ENCODE peak calls at places on chromosomes 12 and 14, in seven cellular contexts. One of them, this sample, is unnamed.

GRCh38 chr14:35909675-35910074 is 83.5 kb downstream of the BRMS1L start:
- DNase-seq in transverse colon: peak; percentile 44
- DNase-seq in HepG2: no peak
- DNase-seq in GM12891: no peak
- DNase-seq in A549: no peak
- DNase-seq in heart left ventricle: no peak
- DNase-seq in stomach: no peak
- DNase-seq in this sample: no peak

GRCh38 chr12:79374543-79374942 is 316.2 kb downstream of the PAWR start:
- DNase-seq in transverse colon: no peak
- DNase-seq in HepG2: no peak
- DNase-seq in GM12891: no peak
- DNase-seq in A549: peak; percentile 49
- DNase-seq in heart left ventricle: no peak
- DNase-seq in stomach: no peak
- DNase-seq in this sample: no peak

GRCh38 chr12:79366374-79366773 is 324.4 kb downstream of the PAWR start:
- DNase-seq in transverse colon: no peak
- DNase-seq in HepG2: no peak
- DNase-seq in GM12891: no peak
- DNase-seq in A549: no peak
- DNase-seq in heart left ventricle: no peak
- DNase-seq in stomach: no peak
- DNase-seq in this sample: no peak

GRCh38 chr12:132275110-132275531 is 54.3 kb downstream of the GALNT9 start:
- DNase-seq in transverse colon: peak; percentile 43
- DNase-seq in HepG2: peak; percentile 16
- DNase-seq in GM12891: no peak
- DNase-seq in A549: peak; percentile 83
- DNase-seq in heart left ventricle: no peak
- DNase-seq in stomach: peak; percentile 28
- DNase-seq in this sample: no peak

GRCh38 chr12:2054091-2055018 is 1.6 kb downstream of the CACNA1C start:
- DNase-seq in transverse colon: no peak
- DNase-seq in HepG2: no peak
- DNase-seq in GM12891: no peak
- DNase-seq in A549: no peak
- DNase-seq in heart left ventricle: no peak
- DNase-seq in stomach: no peak
- DNase-seq in this sample: no peak

GRCh38 chr14:100108042-100108825 is 43.0 kb downstream of the EVL start:
- DNase-seq in transverse colon: peak; percentile 89
- DNase-seq in HepG2: peak; percentile 55
- DNase-seq in GM12891: peak; percentile 77
- DNase-seq in A549: peak; percentile 69
- DNase-seq in heart left ventricle: peak; percentile 85
- DNase-seq in stomach: peak; percentile 88
- DNase-seq in this sample: peak; percentile 78

GRCh38 chr14:90272523-90272922 is 16.2 kb downstream of the PSMC1 start:
- DNase-seq in transverse colon: no peak
- DNase-seq in HepG2: no peak
- DNase-seq in GM12891: no peak
- DNase-seq in A549: no peak
- DNase-seq in heart left ventricle: no peak
- DNase-seq in stomach: no peak
- DNase-seq in this sample: no peak

GRCh38 chr12:131007031-131007793 is 53.5 kb downstream of the ADGRD1 start:
- DNase-seq in transverse colon: peak; percentile 33
- DNase-seq in HepG2: peak; percentile 25
- DNase-seq in GM12891: no peak
- DNase-seq in A549: no peak
- DNase-seq in heart left ventricle: peak; percentile 59
- DNase-seq in stomach: peak; percentile 41
- DNase-seq in this sample: no peak

GRCh38 chr12:71399197-71399596 is 40.4 kb upstream of the LGR5 start:
- DNase-seq in transverse colon: no peak
- DNase-seq in HepG2: no peak
- DNase-seq in GM12891: no peak
- DNase-seq in A549: no peak
- DNase-seq in heart left ventricle: no peak
- DNase-seq in stomach: no peak
- DNase-seq in this sample: no peak

GRCh38 chr12:118307069-118307954 is 65.4 kb downstream of the TAOK3 start:
- DNase-seq in transverse colon: no peak
- DNase-seq in HepG2: no peak
- DNase-seq in GM12891: no peak
- DNase-seq in A549: peak; percentile 19
- DNase-seq in heart left ventricle: peak; percentile 32
- DNase-seq in stomach: no peak
- DNase-seq in this sample: peak; percentile 15

GRCh38 chr12:12582193-12582881 is 19.7 kb upstream of the DUSP16 start:
- DNase-seq in transverse colon: no peak
- DNase-seq in HepG2: no peak
- DNase-seq in GM12891: no peak
- DNase-seq in A549: no peak
- DNase-seq in heart left ventricle: no peak
- DNase-seq in stomach: no peak
- DNase-seq in this sample: no peak

GRCh38 chr12:27618836-27619235 is 77.4 kb upstream of the REP15 start:
- DNase-seq in transverse colon: no peak
- DNase-seq in HepG2: no peak
- DNase-seq in GM12891: no peak
- DNase-seq in A549: no peak
- DNase-seq in heart left ventricle: no peak
- DNase-seq in stomach: no peak
- DNase-seq in this sample: no peak

GRCh38 chr12:77746108-77746507 is 84.6 kb upstream of the NAV3 start:
- DNase-seq in transverse colon: no peak
- DNase-seq in HepG2: no peak
- DNase-seq in GM12891: no peak
- DNase-seq in A549: no peak
- DNase-seq in heart left ventricle: no peak
- DNase-seq in stomach: no peak
- DNase-seq in this sample: no peak

GRCh38 chr12:48851883-48852733 is at the start of gene DDX23:
- DNase-seq in transverse colon: peak; percentile 95
- DNase-seq in HepG2: peak; percentile 92
- DNase-seq in GM12891: peak; percentile 93
- DNase-seq in A549: peak; percentile 98
- DNase-seq in heart left ventricle: peak; percentile 95
- DNase-seq in stomach: peak; percentile 94
- DNase-seq in this sample: peak; percentile 97

DNA sequence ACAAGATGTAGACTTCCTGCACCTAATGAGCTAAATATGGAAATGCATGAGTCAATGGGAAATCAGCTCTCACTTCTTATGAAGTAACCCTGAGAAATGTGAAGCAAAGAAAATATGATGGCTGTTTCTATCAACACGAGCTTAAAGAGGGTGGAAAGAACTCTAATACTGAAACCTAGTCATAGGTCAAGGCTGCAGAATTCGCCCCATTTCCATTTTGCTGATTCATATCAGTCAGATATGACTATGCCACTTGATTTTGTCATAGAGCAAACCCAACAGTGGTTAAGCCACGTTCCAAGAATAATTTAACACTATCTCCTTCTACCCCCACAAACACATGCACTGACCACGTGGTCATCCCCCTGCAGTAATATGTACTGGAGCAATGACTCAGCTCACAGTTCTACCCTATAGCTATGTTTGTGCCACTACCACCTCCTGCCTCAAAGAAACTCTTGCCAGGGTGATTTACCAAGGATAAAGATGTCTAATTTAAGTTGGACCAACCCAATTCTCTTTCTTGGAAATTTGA is 157.5 kb downstream of the TMTC3 start:
- DNase-seq in transverse colon: no peak
- DNase-seq in HepG2: no peak
- DNase-seq in GM12891: peak; percentile 5
- DNase-seq in A549: peak; percentile 96
- DNase-seq in heart left ventricle: no peak
- DNase-seq in stomach: no peak
- DNase-seq in this sample: peak; percentile 16
- TF ChIP-seq POLR2A in transverse colon: no peak
- TF ChIP-seq POLR2A in HepG2: no peak
- TF ChIP-seq POLR2A in GM12891: no peak
- TF ChIP-seq POLR2A in A549: no peak
- TF ChIP-seq POLR2A in heart left ventricle: no peak
- TF ChIP-seq POLR2A in stomach: no peak
- TF ChIP-seq POLR2A in this sample: no peak

DNA sequence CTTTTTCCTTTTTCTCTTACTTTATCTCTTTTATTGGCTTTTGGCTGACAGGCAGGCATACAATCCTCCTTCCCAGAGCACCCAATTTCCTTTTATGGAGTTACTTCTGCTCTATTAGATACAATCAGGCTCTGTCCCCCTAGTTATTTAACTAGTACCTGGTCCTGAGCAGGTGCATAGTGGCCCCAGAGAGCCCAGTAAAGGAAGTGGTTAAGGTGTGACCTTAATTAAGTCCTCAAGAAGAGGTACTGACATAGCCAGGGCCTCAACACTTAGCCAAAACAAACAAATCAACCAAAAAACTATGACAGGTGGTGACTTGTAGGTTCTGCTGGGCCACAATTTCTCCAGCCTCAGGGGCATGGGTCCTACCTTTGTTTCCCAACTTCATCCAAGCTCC is 82.9 kb downstream of the CCDC60 start:
- DNase-seq in transverse colon: no peak
- DNase-seq in HepG2: no peak
- DNase-seq in GM12891: no peak
- DNase-seq in A549: no peak
- DNase-seq in heart left ventricle: no peak
- DNase-seq in stomach: no peak
- DNase-seq in this sample: no peak
- TF ChIP-seq POLR2A in transverse colon: no peak
- TF ChIP-seq POLR2A in HepG2: no peak
- TF ChIP-seq POLR2A in GM12891: no peak
- TF ChIP-seq POLR2A in A549: no peak
- TF ChIP-seq POLR2A in heart left ventricle: no peak
- TF ChIP-seq POLR2A in stomach: no peak
- TF ChIP-seq POLR2A in this sample: no peak

DNA sequence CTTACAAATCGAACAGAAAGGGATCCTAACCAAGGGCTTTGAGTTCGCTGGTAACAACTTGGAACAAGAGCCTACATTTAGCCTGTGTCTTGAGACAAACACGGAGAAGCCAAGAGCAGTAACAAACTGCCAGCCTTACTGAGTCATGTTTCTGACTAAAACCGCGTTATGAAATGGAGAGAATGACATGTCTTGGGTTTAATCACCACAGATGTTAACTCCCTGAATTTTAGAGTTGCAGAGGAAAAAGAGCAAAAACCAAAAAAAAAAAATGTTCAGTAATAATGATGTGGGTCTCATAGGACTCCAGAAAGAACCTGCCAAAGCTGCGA is 1.0 kb downstream of the BLTP3B start:
- DNase-seq in transverse colon: no peak
- DNase-seq in HepG2: no peak
- DNase-seq in GM12891: no peak
- DNase-seq in A549: peak; percentile 77
- DNase-seq in heart left ventricle: no peak
- DNase-seq in stomach: no peak
- DNase-seq in this sample: peak; percentile 67
- TF ChIP-seq POLR2A in transverse colon: no peak
- TF ChIP-seq POLR2A in HepG2: no peak
- TF ChIP-seq POLR2A in GM12891: no peak
- TF ChIP-seq POLR2A in A549: no peak
- TF ChIP-seq POLR2A in heart left ventricle: no peak
- TF ChIP-seq POLR2A in stomach: no peak
- TF ChIP-seq POLR2A in this sample: peak; percentile 48

GRCh38 chr12:107844312-107844921 is 69.9 kb downstream of the ASCL4 start:
- DNase-seq in transverse colon: no peak
- DNase-seq in HepG2: no peak
- DNase-seq in GM12891: peak; percentile 19
- DNase-seq in A549: no peak
- DNase-seq in heart left ventricle: no peak
- DNase-seq in stomach: peak; percentile 33
- DNase-seq in this sample: no peak
- TF ChIP-seq POLR2A in transverse colon: no peak
- TF ChIP-seq POLR2A in HepG2: no peak
- TF ChIP-seq POLR2A in GM12891: no peak
- TF ChIP-seq POLR2A in A549: no peak
- TF ChIP-seq POLR2A in heart left ventricle: no peak
- TF ChIP-seq POLR2A in stomach: no peak
- TF ChIP-seq POLR2A in this sample: no peak

GRCh38 chr12:104459556-104459909 is 2.8 kb downstream of the CHST11 start:
- DNase-seq in transverse colon: no peak
- DNase-seq in HepG2: no peak
- DNase-seq in GM12891: no peak
- DNase-seq in A549: no peak
- DNase-seq in heart left ventricle: no peak
- DNase-seq in stomach: no peak
- DNase-seq in this sample: peak; percentile 48

GRCh38 chr12:104462931-104463339 is 6.2 kb downstream of the CHST11 start:
- DNase-seq in transverse colon: peak; percentile 24
- DNase-seq in HepG2: no peak
- DNase-seq in GM12891: peak; percentile 16
- DNase-seq in A549: no peak
- DNase-seq in heart left ventricle: no peak
- DNase-seq in stomach: no peak
- DNase-seq in this sample: peak; percentile 45

GRCh38 chr12:104460041-104460757 is 3.5 kb downstream of the CHST11 start:
- DNase-seq in transverse colon: no peak
- DNase-seq in HepG2: no peak
- DNase-seq in GM12891: no peak
- DNase-seq in A549: no peak
- DNase-seq in heart left ventricle: no peak
- DNase-seq in stomach: no peak
- DNase-seq in this sample: peak; percentile 52

GRCh38 chr12:104462325-104462724 is 5.6 kb downstream of the CHST11 start:
- DNase-seq in transverse colon: no peak
- DNase-seq in HepG2: no peak
- DNase-seq in GM12891: no peak
- DNase-seq in A549: no peak
- DNase-seq in heart left ventricle: no peak
- DNase-seq in stomach: no peak
- DNase-seq in this sample: no peak

GRCh38 chr12:104460973-104461693 is 4.4 kb downstream of the CHST11 start:
- DNase-seq in transverse colon: no peak
- DNase-seq in HepG2: no peak
- DNase-seq in GM12891: no peak
- DNase-seq in A549: no peak
- DNase-seq in heart left ventricle: no peak
- DNase-seq in stomach: no peak
- DNase-seq in this sample: peak; percentile 40
- TF ChIP-seq POLR2A in transverse colon: no peak
- TF ChIP-seq POLR2A in HepG2: no peak
- TF ChIP-seq POLR2A in GM12891: no peak
- TF ChIP-seq POLR2A in A549: no peak
- TF ChIP-seq POLR2A in heart left ventricle: no peak
- TF ChIP-seq POLR2A in stomach: no peak
- TF ChIP-seq POLR2A in this sample: no peak

This sample was measured in erythroblast.